ENCODE peak calls at places on chromosomes 6 and 20, in four cellular contexts. V is CD8-positive, alpha-beta memory T cell; Y is uterus; X is tibial artery. Q is an unnamed sample.

GRCh38 chr6:63307581-63308246 is 12.1 kb downstream of the LGSN start:
- DNase-seq in V (no peak), X (no peak), Y (no peak), Q (no peak)

GRCh38 chr6:160348209-160348551 is at the start of gene SLC22A3:
- DNase-seq in Y (no peak), V (no peak), X (no peak), Q (no peak)

GRCh38 chr20:44624152-44624551 is 27.3 kb downstream of the ADA start:
- DNase-seq in V (no peak), X (no peak), Y (no peak), Q (no peak)

GRCh38 chr20:4305091-4305490 is 289.7 kb upstream of the RNF24 start:
- DNase-seq in Y (no peak), V (no peak), X (no peak), Q (no peak)

GRCh38 chr6:39309942-39310531 is 4.2 kb downstream of the KCNK17 start:
- DNase-seq in X (peak; percentile 69), V (peak; percentile 18), Y (peak; percentile 27), Q (peak; percentile 53)

GRCh38 chr20:23205656-23206055 is 119.5 kb upstream of the CD93 start:
- DNase-seq in Y (peak; percentile 64), X (peak; percentile 77), V (no peak), Q (peak; percentile 75)

GRCh38 chr20:10647471-10647870 is 26.3 kb downstream of the JAG1 start:
- DNase-seq in X (peak; percentile 26), V (no peak), Y (peak; percentile 11), Q (no peak)

GRCh38 chr20:37868998-37869861 is 33.7 kb upstream of the VSTM2L start:
- DNase-seq in Y (no peak), V (no peak), X (no peak), Q (no peak)

GRCh38 chr6:33175436-33176069 is 16.7 kb downstream of the COL11A2 start:
- DNase-seq in X (no peak), Y (no peak), V (no peak), Q (no peak)

GRCh38 chr6:139641412-139641811 is 267.0 kb upstream of the CITED2 start:
- DNase-seq in X (no peak), V (no peak), Y (no peak), Q (no peak)

GRCh38 chr20:49936153-49937022 is at the start of gene RNF114:
- DNase-seq in V (peak; percentile 83), X (peak; percentile 87), Y (peak; percentile 91), Q (peak; percentile 90)

GRCh38 chr20:3068075-3068474 is 3.3 kb upstream of the OXT start:
- DNase-seq in V (no peak), Y (no peak), X (no peak), Q (no peak)

GRCh38 chr6:38259736-38260135 is 380.0 kb downstream of the BTBD9 start:
- DNase-seq in X (no peak), Y (no peak), V (no peak), Q (no peak)

GRCh38 chr6:38264605-38265004 is 375.1 kb downstream of the BTBD9 start:
- DNase-seq in Y (no peak), V (no peak), X (no peak), Q (no peak)

GRCh38 chr6:38261626-38262025 is 378.1 kb downstream of the BTBD9 start:
- DNase-seq in V (no peak), Y (no peak), X (no peak), Q (no peak)

GRCh38 chr6:38262609-38263008 is 377.1 kb downstream of the BTBD9 start:
- DNase-seq in Y (no peak), V (no peak), X (no peak), Q (no peak)

GRCh38 chr6:38262041-38262440 is 377.7 kb downstream of the BTBD9 start:
- DNase-seq in V (no peak), Y (no peak), X (no peak), Q (no peak)
- H3K4me3 ChIP-seq in V (no peak overlapping the region), Y (no peak overlapping the region), X (no peak overlapping the region), Q (no peak overlapping the region)

GRCh38 chr6:168852336-168852884 is 401.2 kb downstream of the THBS2 start:
- DNase-seq in Y (no peak), X (no peak), V (no peak), Q (no peak)

GRCh38 chr6:168848797-168849196 is 404.8 kb downstream of the THBS2 start:
- DNase-seq in V (no peak), Y (no peak), X (no peak), Q (no peak)

GRCh38 chr6:168849459-168849858 is 404.2 kb downstream of the THBS2 start:
- DNase-seq in V (no peak), Y (no peak), X (no peak), Q (no peak)

DNA sequence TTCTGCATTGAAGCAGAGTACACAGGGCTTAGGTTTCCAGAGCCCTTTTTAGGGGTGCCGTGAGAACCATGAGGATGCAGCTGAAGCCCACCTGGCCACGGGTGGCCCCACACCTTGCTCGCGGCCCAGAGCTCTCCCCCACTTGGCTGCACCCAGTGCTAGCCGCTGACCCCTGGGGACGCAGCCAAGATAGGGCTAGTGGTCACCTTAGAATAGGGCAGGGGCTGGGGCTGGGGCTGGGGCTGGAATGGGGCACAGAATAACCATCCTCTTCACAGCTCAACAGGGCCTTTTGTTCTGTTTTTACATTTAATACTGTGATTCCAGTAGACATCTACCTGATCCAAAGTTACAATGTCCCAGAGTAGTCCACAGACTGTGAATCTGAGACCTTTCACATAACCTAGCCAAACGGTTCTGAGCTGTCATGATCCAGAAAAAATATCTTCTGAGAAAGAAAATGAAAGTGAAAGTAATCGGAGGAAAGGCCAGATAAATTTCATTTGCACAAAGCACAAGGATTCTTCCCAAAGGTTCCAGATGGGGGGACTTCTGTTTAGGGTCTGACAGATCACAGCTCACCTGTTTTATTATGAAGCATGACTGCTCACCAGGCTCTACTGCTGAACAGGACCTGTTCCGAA is 402.1 kb downstream of the THBS2 start:
- DNase-seq in V (no peak), Y (no peak), X (no peak), Q (no peak)
- H3K4me3 ChIP-seq in V (no peak overlapping the region), Y (peak overlapping the region; percentile 6), X (peak overlapping the region; percentile 40), Q (no peak overlapping the region)

GRCh38 chr6:123804771-123805540 is 1.3 kb downstream of the NKAIN2 start:
- DNase-seq in X (no peak), V (no peak), Y (no peak), Q (no peak)

GRCh38 chr6:123802351-123802696 is 1.3 kb upstream of the NKAIN2 start:
- DNase-seq in V (no peak), X (no peak), Y (no peak), Q (no peak)

GRCh38 chr6:123802697-123803455 is 789 bp upstream of the NKAIN2 start:
- DNase-seq in X (peak; percentile 67), V (peak; percentile 9), Y (peak; percentile 23), Q (peak; percentile 92)

GRCh38 chr6:123803862-123804681 is at the start of gene NKAIN2:
- DNase-seq in Y (no peak), X (no peak), V (no peak), Q (no peak)

DNA sequence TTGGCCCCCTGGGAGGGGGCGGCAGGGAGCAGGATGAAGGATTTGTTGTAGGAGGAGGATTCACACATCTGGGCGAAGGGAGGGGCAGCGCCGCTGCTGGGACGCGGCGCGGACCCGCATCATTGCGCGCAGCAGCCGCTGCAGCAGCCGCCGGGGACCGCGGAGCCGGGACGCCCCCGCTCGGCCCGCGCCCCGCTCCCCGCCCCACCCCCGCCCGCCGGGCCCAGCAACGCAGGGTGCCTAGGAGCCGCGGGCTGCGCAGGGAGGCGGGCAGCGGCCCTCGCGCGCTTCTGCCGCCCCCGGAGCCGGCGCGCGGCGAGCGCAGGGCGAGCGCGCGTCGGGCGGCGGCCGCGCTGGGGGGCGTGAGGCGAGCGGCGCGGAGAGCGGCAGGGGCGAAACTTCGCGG is 206 bp upstream of the NKAIN2 start:
- DNase-seq in X (no peak), Y (no peak), V (no peak), Q (no peak)
- H3K4me3 ChIP-seq in X (peak overlapping the region; percentile 56), Y (peak overlapping the region; percentile 22), V (no peak overlapping the region), Q (peak overlapping the region; percentile 33)

GRCh38 chr6:129774697-129775447 is 64.9 kb upstream of the ARHGAP18 start:
- DNase-seq in X (peak; percentile 76), Y (peak; percentile 46), V (peak; percentile 23), Q (peak; percentile 89)
- H3K4me3 ChIP-seq in X (no peak overlapping the region), Y (no peak overlapping the region), V (no peak overlapping the region), Q (no peak overlapping the region)

GRCh38 chr6:136587527-136587926 is 37.3 kb upstream of the MAP7 start:
- DNase-seq in V (no peak), X (no peak), Y (no peak), Q (no peak)
- H3K4me3 ChIP-seq in V (no peak overlapping the region), X (no peak overlapping the region), Y (no peak overlapping the region), Q (no peak overlapping the region)

GRCh38 chr6:1389791-1390070 is 355 bp downstream of the FOXF2 start:
- DNase-seq in V (no peak), Y (no peak), X (no peak), Q (no peak)

GRCh38 chr6:1390071-1390804 is 862 bp downstream of the FOXF2 start:
- DNase-seq in V (no peak), Y (no peak), X (no peak), Q (no peak)

GRCh38 chr6:1388081-1388926 is 1.1 kb upstream of the FOXF2 start:
- DNase-seq in X (no peak), V (no peak), Y (no peak), Q (no peak)

GRCh38 chr6:1387632-1388031 is 1.7 kb upstream of the FOXF2 start:
- DNase-seq in X (no peak), V (no peak), Y (no peak), Q (no peak)

GRCh38 chr6:1388927-1389790 is at the start of gene FOXF2:
- DNase-seq in Y (no peak), V (no peak), X (no peak), Q (no peak)
- H3K4me3 ChIP-seq in Y (no peak within 1 kb of the TSS), V (no peak within 1 kb of the TSS), X (peak within 1 kb of the TSS; percentile 43), Q (peak within 1 kb of the TSS; percentile 24)

GRCh38 chr6:17280552-17281090 is 540 bp upstream of the RBM24 start:
- DNase-seq in V (no peak), Y (peak; percentile 51), X (peak; percentile 51), Q (no peak)
- H3K4me3 ChIP-seq in V (no peak overlapping the region), Y (peak overlapping the region; percentile 71), X (peak overlapping the region; percentile 82), Q (peak overlapping the region; percentile 37)

Q was measured in lower leg skin.